ENCODE peak calls at places on chromosomes 4 and X, in nine cellular contexts. Z is Panc1; A is GM06990; F is RWPE2; E is body of pancreas; T is heart left ventricle; U is adrenal gland; I is neural progenitor cell; Q is CD8-positive, alpha-beta T cell. J is an unnamed sample.

GRCh38 chr4:7629855-7630254 is 195.1 kb upstream of the PSAPL1 start:
- DNase-seq in U (no peak), A (no peak), Q (no peak), T (no peak), Z (no peak), F (no peak), E (no peak), I (no peak), J (no peak)

GRCh38 chrX:20500171-20500865 is 233.6 kb upstream of the RPS6KA3 start:
- DNase-seq in Q (no peak), T (no peak), E (no peak), I (no peak), F (no peak), U (no peak), A (no peak), Z (no peak), J (no peak)

GRCh38 chrX:69457756-69458155 is 46.4 kb upstream of the NALF2 start:
- DNase-seq in E (no peak), A (no peak), U (no peak), Q (no peak), T (no peak), F (no peak), I (no peak), Z (no peak), J (no peak)

GRCh38 chr4:40557741-40558140 is 71.9 kb downstream of the RBM47 start:
- DNase-seq in E (no peak), Z (no peak), A (no peak), T (no peak), I (no peak), U (no peak), F (no peak), Q (no peak), J (no peak)

GRCh38 chr4:176841730-176842129 is 49.0 kb upstream of the VEGFC start:
- DNase-seq in Z (no peak), A (no peak), Q (no peak), T (no peak), I (no peak), U (no peak), F (no peak), E (no peak), J (no peak)

GRCh38 chr4:22778547-22779163 is 85.9 kb downstream of the GBA3 start:
- DNase-seq in T (no peak), U (no peak), F (no peak), Q (no peak), E (no peak), A (no peak), Z (no peak), I (no peak), J (no peak)

GRCh38 chr4:96598465-96598864 is 758.6 kb downstream of the PDHA2 start:
- DNase-seq in A (no peak), T (peak; percentile 47), F (no peak), Z (no peak), U (no peak), E (peak; percentile 47), Q (no peak), I (peak; percentile 45), J (peak; percentile 33)

GRCh38 chrX:71195959-71196727 is 26.9 kb upstream of the GJB1 start:
- DNase-seq in I (no peak), F (no peak), Q (peak; percentile 16), U (no peak), T (no peak), A (no peak), E (no peak), Z (no peak), J (no peak)

GRCh38 chr4:78627046-78627965 is 75.7 kb downstream of the ANXA3 start:
- DNase-seq in I (no peak), T (no peak), Q (no peak), U (no peak), Z (no peak), F (no peak), E (no peak), A (no peak), J (no peak)

GRCh38 chr4:67743194-67743593 is 11.0 kb downstream of the GNRHR start:
- DNase-seq in U (no peak), E (no peak), A (no peak), Z (no peak), T (no peak), Q (no peak), I (no peak), F (no peak), J (no peak)

GRCh38 chrX:40171513-40172168 is 73.9 kb upstream of the BCOR start:
- DNase-seq in Q (peak; percentile 40), U (no peak), E (no peak), Z (no peak), F (no peak), T (no peak), A (peak; percentile 63), I (peak; percentile 64), J (peak; percentile 42)

GRCh38 chr4:73615613-73616012 is 4.6 kb downstream of the RASSF6 start:
- DNase-seq in F (no peak), Q (no peak), Z (no peak), U (no peak), A (no peak), I (peak; percentile 58), E (no peak), T (no peak), J (no peak)

GRCh38 chrX:118644378-118644777 is 83.0 kb upstream of the IL13RA1 start:
- DNase-seq in I (no peak), F (no peak), U (peak; percentile 4), A (no peak), Q (no peak), T (no peak), E (no peak), Z (peak; percentile 27), J (no peak)

GRCh38 chr4:1767770-1768366 is 25.2 kb upstream of the FGFR3 start:
- DNase-seq in Z (no peak), T (no peak), E (peak; percentile 64), A (no peak), U (peak; percentile 20), I (peak; percentile 78), Q (no peak), F (no peak), J (no peak)

GRCh38 chr4:145352438-145353145 is 129.1 kb upstream of the SMAD1 start:
- DNase-seq in U (peak; percentile 38), E (peak; percentile 43), Z (no peak), A (no peak), I (no peak), T (no peak), F (no peak), Q (no peak), J (no peak)

GRCh38 chrX:18886344-18887161 is 97.4 kb downstream of the PHKA2 start:
- DNase-seq in F (no peak), Q (peak; percentile 48), T (peak; percentile 86), Z (peak; percentile 15), E (peak; percentile 68), A (peak; percentile 80), I (peak; percentile 69), U (peak; percentile 87), J (peak; percentile 71)

GRCh38 chrX:123797543-123798447 is 62.1 kb upstream of the XIAP start:
- DNase-seq in A (no peak), U (no peak), Z (no peak), Q (no peak), E (no peak), I (no peak), T (no peak), F (no peak), J (no peak)

DNA sequence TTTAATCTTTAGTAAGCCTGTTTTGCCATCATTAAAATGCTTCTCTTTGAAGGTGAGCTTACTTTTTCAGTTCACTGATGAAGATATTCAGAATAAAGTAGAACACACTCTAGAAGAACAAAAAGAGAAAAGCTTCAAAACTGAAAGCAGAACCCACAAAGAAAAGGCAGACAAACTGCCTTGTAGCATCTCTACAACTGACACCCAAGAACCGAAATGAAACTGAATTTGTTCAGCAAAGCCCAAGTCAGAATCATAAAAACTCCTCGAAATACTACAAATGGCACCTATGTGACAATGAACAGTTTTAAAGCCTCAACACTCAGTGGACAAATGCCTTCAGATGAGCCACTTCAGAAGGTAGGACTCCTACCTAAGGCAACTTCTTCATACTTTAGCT is 83.6 kb downstream of the MAML3 start:
- DNase-seq in E (no peak), A (no peak), U (no peak), T (no peak), Z (no peak), F (no peak), Q (no peak), I (no peak), J (no peak)
- H3K4me3 ChIP-seq in E (no peak overlapping the region), A (no peak overlapping the region), U (no peak overlapping the region), T (no peak overlapping the region), Z (no peak overlapping the region), F (no peak overlapping the region), Q (peak overlapping the region; percentile 31), I (no peak overlapping the region), J (no peak overlapping the region)

DNA sequence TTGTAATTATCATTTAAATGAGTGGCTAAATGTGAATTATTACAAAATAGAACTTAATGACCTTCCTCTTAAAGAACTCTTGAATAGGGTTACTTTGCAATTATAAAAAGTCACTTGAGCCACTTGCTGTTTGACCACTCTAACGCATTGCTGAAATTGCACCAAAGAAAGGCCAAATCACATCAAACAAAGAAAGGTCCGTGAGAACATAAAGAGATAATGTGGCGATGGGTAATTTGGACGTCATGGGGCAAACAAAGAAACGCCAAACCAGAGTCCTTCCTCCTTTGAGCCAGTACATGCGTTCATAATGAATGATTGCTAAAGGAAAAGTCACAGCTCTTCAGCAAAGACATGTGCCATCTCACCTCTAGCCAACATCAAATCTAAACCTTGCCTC is 229.8 kb upstream of the STS start:
- DNase-seq in Q (no peak), U (no peak), Z (no peak), F (no peak), E (no peak), I (peak; percentile 40), A (no peak), T (no peak), J (no peak)
- H3K36me3 ChIP-seq in Q (no peaks in the 10 kb centered on the region), U (no peaks in the 10 kb centered on the region), Z (no peaks in the 10 kb centered on the region), F (no peaks in the 10 kb centered on the region), E (no peaks in the 10 kb centered on the region), I (no peaks in the 10 kb centered on the region), A (no peaks in the 10 kb centered on the region), T (no peaks in the 10 kb centered on the region), J (no peaks in the 10 kb centered on the region)

DNA sequence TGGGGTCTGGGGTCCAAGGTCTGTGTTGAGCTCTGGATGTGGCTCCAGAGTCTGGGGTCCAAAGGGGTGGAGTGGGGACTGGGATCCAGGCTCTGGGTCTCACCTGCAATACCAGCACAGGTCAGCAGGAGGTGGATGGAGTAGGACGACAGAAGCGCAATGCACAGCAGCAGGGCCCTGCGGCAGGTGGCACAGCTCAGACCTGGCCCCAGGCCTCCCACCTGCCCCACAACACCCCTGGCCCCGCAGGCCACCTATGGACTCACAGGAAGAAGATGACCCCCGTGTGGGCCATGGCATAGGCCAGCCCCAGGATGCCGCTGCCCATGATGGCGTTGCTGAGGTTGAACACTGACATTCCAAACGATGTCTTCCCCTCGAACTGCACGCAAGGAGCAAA is 3.4 kb downstream of the SLC38A5 start:
- DNase-seq in Q (no peak), E (peak; percentile 66), U (no peak), T (no peak), I (no peak), Z (no peak), A (no peak), F (no peak), J (no peak)
- H3K4me3 ChIP-seq in Q (no peak overlapping the region), E (peak overlapping the region; percentile 32), U (no peak overlapping the region), T (no peak overlapping the region), I (no peak overlapping the region), Z (no peak overlapping the region), A (no peak overlapping the region), F (no peak overlapping the region), J (no peak overlapping the region)

DNA sequence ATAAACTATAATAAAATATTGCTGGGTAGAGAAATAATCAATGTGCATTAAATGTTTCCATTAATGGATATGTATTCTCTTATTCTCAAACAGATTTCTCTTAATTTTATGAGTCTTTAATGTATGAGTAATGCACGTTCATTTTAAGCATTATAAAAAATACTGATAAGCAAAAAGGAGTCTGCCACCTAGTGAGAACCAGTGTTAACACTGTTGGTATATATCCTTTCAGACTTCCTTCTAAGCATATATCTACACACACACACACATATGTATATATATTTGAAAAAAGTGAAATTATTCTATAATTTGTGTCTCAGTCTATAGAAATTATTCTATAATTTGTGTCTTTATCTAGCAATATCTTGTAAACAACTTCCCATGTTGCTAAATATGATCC is 49.9 kb upstream of the MTMR1 start:
- DNase-seq in T (no peak), U (no peak), I (no peak), Q (no peak), Z (no peak), A (no peak), F (no peak), E (no peak), J (no peak)
- H3K36me3 ChIP-seq in T (peaks cover 49% of the 10 kb centered on the region), U (no peaks in the 10 kb centered on the region), I (no peaks in the 10 kb centered on the region), Q (peaks cover 5% of the 10 kb centered on the region), Z (peaks cover 2% of the 10 kb centered on the region), A (no peaks in the 10 kb centered on the region), F (no peaks in the 10 kb centered on the region), E (no peaks in the 10 kb centered on the region), J (no peaks in the 10 kb centered on the region)